ENCODE peak calls at places on chromosomes 11 and 22, in eight cellular contexts. One of them, this sample, is unnamed.

GRCh38 chr11:114738954-114739353 is 60.6 kb downstream of the NXPE2 start:
- DNase-seq in B cell: peak
- DNase-seq in uterus: no peak
- DNase-seq in NB4: peak
- DNase-seq in fibroblast of the aortic adventitia: peak
- DNase-seq in omental fat pad: no peak
- DNase-seq in suprapubic skin: no peak
- DNase-seq in epithelial cell of esophagus: peak
- DNase-seq in this sample: peak

GRCh38 chr11:96394773-96395172 is 5.0 kb downstream of the JRKL start:
- DNase-seq in B cell: no peak
- DNase-seq in uterus: no peak
- DNase-seq in NB4: no peak
- DNase-seq in fibroblast of the aortic adventitia: no peak
- DNase-seq in omental fat pad: no peak
- DNase-seq in suprapubic skin: no peak
- DNase-seq in epithelial cell of esophagus: no peak
- DNase-seq in this sample: no peak

GRCh38 chr11:124938206-124938765 is 2.4 kb upstream of the HEPACAM start:
- DNase-seq in B cell: no peak
- DNase-seq in uterus: no peak
- DNase-seq in NB4: no peak
- DNase-seq in fibroblast of the aortic adventitia: no peak
- DNase-seq in omental fat pad: no peak
- DNase-seq in suprapubic skin: no peak
- DNase-seq in epithelial cell of esophagus: peak
- DNase-seq in this sample: no peak

GRCh38 chr11:16784097-16784496 is 45.6 kb downstream of the C11orf58 start:
- DNase-seq in B cell: no peak
- DNase-seq in uterus: no peak
- DNase-seq in NB4: no peak
- DNase-seq in fibroblast of the aortic adventitia: no peak
- DNase-seq in omental fat pad: no peak
- DNase-seq in suprapubic skin: no peak
- DNase-seq in epithelial cell of esophagus: no peak
- DNase-seq in this sample: no peak

GRCh38 chr11:108643974-108644373 is 20.9 kb upstream of the DDX10 start:
- DNase-seq in B cell: no peak
- DNase-seq in uterus: no peak
- DNase-seq in NB4: no peak
- DNase-seq in fibroblast of the aortic adventitia: no peak
- DNase-seq in omental fat pad: no peak
- DNase-seq in suprapubic skin: no peak
- DNase-seq in epithelial cell of esophagus: no peak
- DNase-seq in this sample: no peak

GRCh38 chr22:17726561-17727243 is 47.6 kb downstream of the BID start:
- DNase-seq in B cell: no peak
- DNase-seq in uterus: no peak
- DNase-seq in NB4: peak
- DNase-seq in fibroblast of the aortic adventitia: no peak
- DNase-seq in omental fat pad: no peak
- DNase-seq in suprapubic skin: no peak
- DNase-seq in epithelial cell of esophagus: no peak
- DNase-seq in this sample: peak

GRCh38 chr11:134261626-134262488 is 8.5 kb downstream of the ACAD8 start:
- DNase-seq in B cell: no peak
- DNase-seq in uterus: no peak
- DNase-seq in NB4: peak
- DNase-seq in fibroblast of the aortic adventitia: peak
- DNase-seq in omental fat pad: no peak
- DNase-seq in suprapubic skin: peak
- DNase-seq in epithelial cell of esophagus: peak
- DNase-seq in this sample: peak

GRCh38 chr11:104073950-104074349 is 37.5 kb downstream of the DDI1 start:
- DNase-seq in B cell: no peak
- DNase-seq in uterus: no peak
- DNase-seq in NB4: peak
- DNase-seq in fibroblast of the aortic adventitia: peak
- DNase-seq in omental fat pad: no peak
- DNase-seq in suprapubic skin: no peak
- DNase-seq in epithelial cell of esophagus: peak
- DNase-seq in this sample: no peak

GRCh38 chr11:61817471-61818202 is 834 bp upstream of the FADS1 start:
- DNase-seq in B cell: no peak
- DNase-seq in uterus: no peak
- DNase-seq in NB4: no peak
- DNase-seq in fibroblast of the aortic adventitia: no peak
- DNase-seq in omental fat pad: no peak
- DNase-seq in suprapubic skin: no peak
- DNase-seq in epithelial cell of esophagus: no peak
- DNase-seq in this sample: no peak

GRCh38 chr11:46338988-46339666 is 8.1 kb upstream of the DGKZ start:
- DNase-seq in B cell: no peak
- DNase-seq in uterus: no peak
- DNase-seq in NB4: no peak
- DNase-seq in fibroblast of the aortic adventitia: no peak
- DNase-seq in omental fat pad: no peak
- DNase-seq in suprapubic skin: no peak
- DNase-seq in epithelial cell of esophagus: no peak
- DNase-seq in this sample: no peak
- TF ChIP-seq CTCF in B cell: no peak
- TF ChIP-seq CTCF in uterus: no peak
- TF ChIP-seq CTCF in NB4: no peak
- TF ChIP-seq CTCF in fibroblast of the aortic adventitia: no peak
- TF ChIP-seq CTCF in omental fat pad: no peak
- TF ChIP-seq CTCF in suprapubic skin: no peak
- TF ChIP-seq CTCF in epithelial cell of esophagus: no peak
- TF ChIP-seq CTCF in this sample: no peak

GRCh38 chr11:1545432-1545831 is 26.6 kb downstream of the DUSP8 start:
- DNase-seq in B cell: no peak
- DNase-seq in uterus: no peak
- DNase-seq in NB4: no peak
- DNase-seq in fibroblast of the aortic adventitia: no peak
- DNase-seq in omental fat pad: no peak
- DNase-seq in suprapubic skin: no peak
- DNase-seq in epithelial cell of esophagus: no peak
- DNase-seq in this sample: no peak

GRCh38 chr11:1546077-1546535 is 26.0 kb downstream of the DUSP8 start:
- DNase-seq in B cell: no peak
- DNase-seq in uterus: no peak
- DNase-seq in NB4: no peak
- DNase-seq in fibroblast of the aortic adventitia: no peak
- DNase-seq in omental fat pad: no peak
- DNase-seq in suprapubic skin: no peak
- DNase-seq in epithelial cell of esophagus: no peak
- DNase-seq in this sample: no peak

GRCh38 chr11:1547467-1548098 is 24.5 kb downstream of the DUSP8 start:
- DNase-seq in B cell: no peak
- DNase-seq in uterus: no peak
- DNase-seq in NB4: no peak
- DNase-seq in fibroblast of the aortic adventitia: no peak
- DNase-seq in omental fat pad: no peak
- DNase-seq in suprapubic skin: no peak
- DNase-seq in epithelial cell of esophagus: no peak
- DNase-seq in this sample: no peak

GRCh38 chr11:1548221-1549070 is 23.6 kb downstream of the DUSP8 start:
- DNase-seq in B cell: no peak
- DNase-seq in uterus: peak
- DNase-seq in NB4: peak
- DNase-seq in fibroblast of the aortic adventitia: peak
- DNase-seq in omental fat pad: no peak
- DNase-seq in suprapubic skin: no peak
- DNase-seq in epithelial cell of esophagus: peak
- DNase-seq in this sample: no peak

GRCh38 chr11:1546536-1547466 is 25.3 kb downstream of the DUSP8 start:
- DNase-seq in B cell: no peak
- DNase-seq in uterus: no peak
- DNase-seq in NB4: peak
- DNase-seq in fibroblast of the aortic adventitia: no peak
- DNase-seq in omental fat pad: no peak
- DNase-seq in suprapubic skin: no peak
- DNase-seq in epithelial cell of esophagus: peak
- DNase-seq in this sample: peak
- TF ChIP-seq CTCF in B cell: peak
- TF ChIP-seq CTCF in uterus: peak
- TF ChIP-seq CTCF in NB4: peak
- TF ChIP-seq CTCF in fibroblast of the aortic adventitia: peak
- TF ChIP-seq CTCF in omental fat pad: no peak
- TF ChIP-seq CTCF in suprapubic skin: peak
- TF ChIP-seq CTCF in epithelial cell of esophagus: no peak
- TF ChIP-seq CTCF in this sample: peak

DNA sequence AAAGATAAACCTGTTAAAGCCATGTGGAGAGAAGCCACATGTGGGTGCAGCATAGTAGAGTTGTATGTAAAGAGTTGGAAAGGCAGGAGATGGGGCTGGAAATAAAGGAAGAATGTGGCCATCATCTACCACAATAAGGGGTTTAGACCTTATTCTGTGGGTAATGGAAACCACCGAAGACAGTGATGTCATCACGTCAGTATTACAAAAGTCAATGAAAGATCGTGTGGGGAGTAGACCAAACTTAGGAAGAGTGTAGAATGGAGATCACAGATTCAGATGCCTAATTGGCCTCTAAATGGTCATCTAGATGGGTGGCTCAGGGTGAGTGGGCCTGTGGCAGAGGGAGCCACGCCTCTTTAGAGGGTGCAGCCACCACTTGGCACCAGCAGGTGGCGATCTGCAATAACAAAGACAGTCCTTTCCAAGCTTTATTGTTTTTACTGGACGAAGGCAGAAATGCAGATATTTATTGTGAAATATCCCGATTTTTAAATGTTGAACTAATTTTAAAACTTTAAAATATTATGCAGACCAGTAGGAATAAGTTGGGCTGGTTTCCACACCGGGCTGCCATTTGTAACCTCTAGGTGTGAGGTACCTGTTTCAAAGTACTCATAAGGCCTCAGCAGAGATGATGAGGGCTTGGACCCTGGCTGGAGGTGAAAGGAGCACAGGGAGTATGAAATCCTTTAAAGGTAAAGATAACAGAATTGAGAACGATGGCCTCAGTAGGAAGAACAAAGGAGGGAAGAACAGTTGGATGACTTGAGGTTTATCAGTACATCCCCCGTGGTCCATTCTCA is 222.0 kb downstream of the DBX1 start:
- DNase-seq in B cell: no peak
- DNase-seq in uterus: no peak
- DNase-seq in NB4: peak
- DNase-seq in fibroblast of the aortic adventitia: peak
- DNase-seq in omental fat pad: peak
- DNase-seq in suprapubic skin: no peak
- DNase-seq in epithelial cell of esophagus: peak
- DNase-seq in this sample: peak
- TF ChIP-seq CTCF in B cell: peak
- TF ChIP-seq CTCF in uterus: peak
- TF ChIP-seq CTCF in NB4: peak
- TF ChIP-seq CTCF in fibroblast of the aortic adventitia: peak
- TF ChIP-seq CTCF in omental fat pad: no peak
- TF ChIP-seq CTCF in suprapubic skin: peak
- TF ChIP-seq CTCF in epithelial cell of esophagus: peak
- TF ChIP-seq CTCF in this sample: peak

GRCh38 chr11:110947100-110947499 is 234.9 kb upstream of the ARHGAP20 start:
- DNase-seq in B cell: no peak
- DNase-seq in uterus: no peak
- DNase-seq in NB4: peak
- DNase-seq in fibroblast of the aortic adventitia: no peak
- DNase-seq in omental fat pad: no peak
- DNase-seq in suprapubic skin: peak
- DNase-seq in epithelial cell of esophagus: no peak
- DNase-seq in this sample: no peak
- TF ChIP-seq CTCF in B cell: no peak
- TF ChIP-seq CTCF in uterus: no peak
- TF ChIP-seq CTCF in NB4: no peak
- TF ChIP-seq CTCF in fibroblast of the aortic adventitia: no peak
- TF ChIP-seq CTCF in omental fat pad: no peak
- TF ChIP-seq CTCF in suprapubic skin: no peak
- TF ChIP-seq CTCF in epithelial cell of esophagus: no peak
- TF ChIP-seq CTCF in this sample: no peak

GRCh38 chr11:127013550-127013949 is 13.0 kb upstream of the KIRREL3 start:
- DNase-seq in B cell: no peak
- DNase-seq in uterus: no peak
- DNase-seq in NB4: no peak
- DNase-seq in fibroblast of the aortic adventitia: no peak
- DNase-seq in omental fat pad: no peak
- DNase-seq in suprapubic skin: no peak
- DNase-seq in epithelial cell of esophagus: no peak
- DNase-seq in this sample: no peak

GRCh38 chr11:127018683-127019279 is 18.2 kb upstream of the KIRREL3 start:
- DNase-seq in B cell: no peak
- DNase-seq in uterus: no peak
- DNase-seq in NB4: no peak
- DNase-seq in fibroblast of the aortic adventitia: no peak
- DNase-seq in omental fat pad: no peak
- DNase-seq in suprapubic skin: no peak
- DNase-seq in epithelial cell of esophagus: peak
- DNase-seq in this sample: no peak

DNA sequence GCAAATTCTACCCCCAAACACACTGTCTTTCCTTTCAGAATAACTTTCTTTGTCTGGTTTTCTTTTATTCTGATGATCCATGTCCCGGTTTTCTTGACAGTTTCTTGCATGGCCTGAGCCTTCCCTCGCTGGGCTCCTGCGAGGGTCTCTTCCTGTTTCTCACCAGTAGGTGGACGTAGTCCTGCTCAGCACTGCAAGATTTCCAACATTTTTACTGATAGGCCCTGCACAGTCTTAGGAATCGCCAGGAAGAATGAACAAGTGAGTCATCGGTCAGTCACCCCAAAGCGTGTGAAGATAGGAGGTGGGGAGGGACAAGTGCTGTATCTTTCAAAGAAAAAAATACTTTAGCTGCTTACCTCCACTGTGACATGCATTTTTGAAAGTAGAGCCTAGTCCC is 16.9 kb upstream of the KIRREL3 start:
- DNase-seq in B cell: no peak
- DNase-seq in uterus: no peak
- DNase-seq in NB4: no peak
- DNase-seq in fibroblast of the aortic adventitia: peak
- DNase-seq in omental fat pad: no peak
- DNase-seq in suprapubic skin: no peak
- DNase-seq in epithelial cell of esophagus: peak
- DNase-seq in this sample: no peak
- TF ChIP-seq CTCF in B cell: no peak
- TF ChIP-seq CTCF in uterus: no peak
- TF ChIP-seq CTCF in NB4: peak
- TF ChIP-seq CTCF in fibroblast of the aortic adventitia: peak
- TF ChIP-seq CTCF in omental fat pad: no peak
- TF ChIP-seq CTCF in suprapubic skin: no peak
- TF ChIP-seq CTCF in epithelial cell of esophagus: no peak
- TF ChIP-seq CTCF in this sample: no peak

DNA sequence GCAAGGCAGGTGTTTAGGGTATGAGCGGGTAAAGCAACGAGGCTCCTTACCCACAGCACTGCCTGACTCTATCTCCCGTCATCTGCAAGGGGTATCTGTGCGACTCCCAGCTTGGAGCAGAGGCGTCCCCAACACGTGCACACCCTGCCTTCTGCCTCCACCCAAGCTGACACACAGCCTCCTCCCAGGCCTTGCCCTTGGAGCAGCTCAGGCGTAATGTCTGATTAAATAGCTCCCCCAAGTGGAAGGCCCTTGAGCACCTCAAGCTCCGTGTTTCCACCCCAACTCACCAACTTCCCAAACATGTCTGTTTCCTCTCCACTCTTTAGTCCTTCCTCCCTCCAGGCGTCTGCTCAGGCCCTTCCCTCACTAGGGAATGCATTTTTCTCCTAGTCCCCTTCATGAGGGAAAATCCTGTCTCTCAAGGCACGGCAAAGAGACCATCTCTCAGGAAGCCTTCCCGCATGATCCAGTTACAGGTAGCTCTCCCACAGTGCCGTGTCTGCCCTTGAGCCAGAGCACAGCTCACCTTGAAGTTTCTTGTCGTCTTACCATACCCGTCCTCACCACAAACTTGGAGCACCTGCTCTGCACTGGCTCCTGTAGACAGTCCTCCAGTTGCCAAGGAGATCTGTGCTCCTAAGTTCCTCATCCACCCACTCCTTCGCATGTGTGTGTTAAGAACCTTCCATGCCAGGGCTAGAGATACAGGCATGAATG is 15.8 kb downstream of the CYB5R2 start:
- DNase-seq in B cell: no peak
- DNase-seq in uterus: peak
- DNase-seq in NB4: peak
- DNase-seq in fibroblast of the aortic adventitia: peak
- DNase-seq in omental fat pad: no peak
- DNase-seq in suprapubic skin: no peak
- DNase-seq in epithelial cell of esophagus: peak
- DNase-seq in this sample: peak
- TF ChIP-seq CTCF in B cell: no peak
- TF ChIP-seq CTCF in uterus: peak
- TF ChIP-seq CTCF in NB4: peak
- TF ChIP-seq CTCF in fibroblast of the aortic adventitia: peak
- TF ChIP-seq CTCF in omental fat pad: no peak
- TF ChIP-seq CTCF in suprapubic skin: peak
- TF ChIP-seq CTCF in epithelial cell of esophagus: peak
- TF ChIP-seq CTCF in this sample: no peak

This sample was measured in activated CD8-positive, alpha-beta T cell treated with anti-CD3 and anti-CD28 coated beads for 36 hours.